ENCODE peak calls at places on chromosomes 7 and 10, in eight cellular contexts. F is GM20000, W is fibroblast of the aortic adventitia, V is heart right ventricle, H is colonic mucosa, M is natural killer cell, K is ovary, A is PC-3. P is an unnamed sample.

GRCh38 chr10:97796651-97797050 is 24.9 kb upstream of the SFRP5 start:
- DNase-seq in F (no peak), A (no peak), V (no peak), W (no peak), K (no peak), H (no peak), M (no peak), P (no peak)

GRCh38 chr7:158411232-158411950 is 176.2 kb downstream of the PTPRN2 start:
- DNase-seq in K (no peak), M (no peak), H (no peak), V (no peak), A (no peak), F (no peak), W (no peak), P (no peak)

GRCh38 chr10:132470306-132471124 is 67.1 kb upstream of the INPP5A start:
- DNase-seq in F (no peak), V (no peak), A (no peak), M (no peak), K (no peak), W (no peak), H (no peak), P (no peak)

GRCh38 chr7:2306688-2307087 is 7.6 kb downstream of the SNX8 start:
- DNase-seq in W (no peak), V (no peak), K (no peak), M (no peak), A (no peak), H (no peak), F (peak; percentile 3), P (peak; percentile 78)

GRCh38 chr10:50310560-50311174 is 59.4 kb upstream of the ASAH2 start:
- DNase-seq in H (peak; percentile 41), F (no peak), A (peak; percentile 84), K (no peak), M (no peak), W (no peak), V (no peak), P (peak; percentile 43)

GRCh38 chr7:41287559-41288335 is 415.1 kb downstream of the INHBA start:
- DNase-seq in K (no peak), F (no peak), H (no peak), A (no peak), M (no peak), V (no peak), W (peak; percentile 36), P (no peak)

GRCh38 chr7:74029094-74029785 is 1.3 kb downstream of the ELN start:
- DNase-seq in H (no peak), W (no peak), A (no peak), K (no peak), M (no peak), F (no peak), V (no peak), P (no peak)

GRCh38 chr7:142873281-142873784 is 12.2 kb downstream of the TRPV6 start:
- DNase-seq in M (no peak), V (no peak), A (peak; percentile 27), H (no peak), K (no peak), W (peak; percentile 7), F (peak; percentile 60), P (no peak)

GRCh38 chr7:50837965-50838364 is 55.3 kb upstream of the GRB10 start:
- DNase-seq in H (no peak), W (peak; percentile 73), A (peak; percentile 97), M (no peak), F (no peak), V (no peak), K (no peak), P (peak; percentile 96)

GRCh38 chr7:158098125-158099030 is 489.2 kb downstream of the PTPRN2 start:
- DNase-seq in V (no peak), F (no peak), W (no peak), H (no peak), A (no peak), M (no peak), K (no peak), P (no peak)

GRCh38 chr10:110216942-110217341 is 9.5 kb downstream of the MXI1 start:
- DNase-seq in F (no peak), K (no peak), V (no peak), W (peak; percentile 49), A (no peak), M (no peak), H (no peak), P (no peak)

GRCh38 chr7:11557627-11558026 is 274.4 kb downstream of the THSD7A start:
- DNase-seq in H (peak; percentile 29), A (peak; percentile 48), K (no peak), F (peak; percentile 29), V (no peak), W (no peak), M (no peak), P (peak; percentile 78)

GRCh38 chr10:48400129-48400849 is 93.8 kb downstream of the MAPK8 start:
- DNase-seq in M (no peak), V (no peak), K (no peak), H (no peak), A (peak; percentile 46), F (no peak), W (no peak), P (peak; percentile 52)

GRCh38 chr7:28759373-28760013 is 198.6 kb downstream of the TRIL start:
- DNase-seq in A (no peak), H (no peak), M (no peak), F (no peak), W (no peak), K (no peak), V (no peak), P (no peak)

GRCh38 chr7:33853361-33854062 is 51.8 kb upstream of the BMPER start:
- DNase-seq in A (no peak), K (no peak), V (no peak), M (no peak), F (no peak), H (no peak), W (peak; percentile 89), P (no peak)

DNA sequence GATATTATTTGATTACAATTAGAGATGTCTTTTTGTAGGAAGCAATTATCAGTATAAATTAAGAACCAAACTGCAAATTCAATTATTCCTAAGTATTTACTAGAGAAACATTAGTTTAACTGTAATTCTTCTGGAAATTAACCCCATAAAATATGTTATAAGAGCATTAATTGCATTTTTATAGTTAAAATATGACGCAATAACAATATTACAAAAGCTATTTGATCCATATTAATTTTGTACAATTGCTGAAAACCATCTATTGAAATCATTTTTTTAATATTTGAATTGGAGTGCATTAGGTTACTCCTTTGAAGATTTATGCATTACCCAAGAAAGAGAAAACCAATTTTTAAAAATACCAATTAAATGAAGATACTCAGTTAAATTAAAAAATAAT is 254.8 kb upstream of the LRRTM3 start:
- DNase-seq in W (no peak), F (no peak), A (no peak), H (no peak), V (no peak), K (no peak), M (no peak), P (no peak)
- TF ChIP-seq CTCF in W (no peak), F (no peak), A (no peak), H (no peak), V (no peak), K (no peak), M (no peak), P (no peak)

DNA sequence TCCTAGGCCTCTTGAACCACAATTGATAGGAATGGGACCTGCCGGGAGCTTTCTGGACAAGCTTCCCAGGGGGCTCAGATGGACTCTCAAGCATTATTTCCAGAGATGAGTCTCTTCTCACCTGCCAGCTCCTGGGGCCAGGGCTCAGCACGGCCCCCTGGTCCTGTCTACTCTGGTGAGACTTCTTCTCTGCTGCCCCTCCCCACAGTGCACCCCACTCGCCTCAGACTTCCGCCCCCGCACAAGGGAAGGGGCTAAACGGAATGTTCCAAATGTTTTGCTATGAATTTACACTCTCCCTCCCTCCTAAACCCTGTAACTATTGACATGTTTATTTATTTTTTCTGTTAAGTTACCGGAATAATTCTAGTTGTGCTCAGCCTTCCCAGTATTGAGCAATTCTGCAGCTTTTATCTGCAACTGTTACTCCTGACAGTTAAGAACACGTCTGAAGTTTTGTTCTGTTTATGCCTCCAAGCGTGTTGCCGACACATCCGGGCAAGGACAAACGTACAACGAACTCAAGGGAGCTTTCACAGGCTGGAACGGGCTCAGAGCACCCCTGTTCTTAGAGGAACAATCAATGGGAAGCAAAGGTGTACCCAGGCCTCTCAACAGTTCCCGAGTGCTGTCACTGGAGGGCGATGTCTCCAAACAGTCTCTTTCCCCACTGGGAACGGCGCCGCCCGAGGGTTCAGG is 55.2 kb downstream of the FHIP2A start:
- DNase-seq in M (no peak), V (peak; percentile 64), W (peak; percentile 54), K (peak; percentile 73), F (peak; percentile 73), A (peak; percentile 68), H (peak; percentile 70), P (peak; percentile 84)
- TF ChIP-seq CTCF in M (no peak), V (peak; percentile 71), W (peak; percentile 78), K (peak; percentile 64), F (peak; percentile 68), A (peak; percentile 77), H (peak; percentile 63), P (peak; percentile 94)

GRCh38 chr7:19470031-19470430 is 238.8 kb downstream of the POLR1F start:
- DNase-seq in A (no peak), V (no peak), F (no peak), K (no peak), M (no peak), H (no peak), W (peak; percentile 20), P (no peak)
- TF ChIP-seq CTCF in A (no peak), V (no peak), F (no peak), K (no peak), M (no peak), H (no peak), W (no peak), P (no peak)

GRCh38 chr10:26860026-26860541 is 674 bp downstream of the ABI1 start:
- DNase-seq in V (peak; percentile 62), H (peak; percentile 66), A (peak; percentile 57), W (peak; percentile 69), K (peak; percentile 48), M (peak; percentile 79), F (peak; percentile 25), P (peak; percentile 91)

GRCh38 chr10:26859241-26860025 is 1.3 kb downstream of the ABI1 start:
- DNase-seq in A (no peak), W (peak; percentile 27), M (no peak), F (no peak), K (no peak), H (no peak), V (no peak), P (no peak)

GRCh38 chr10:26858707-26859034 is 2.1 kb downstream of the ABI1 start:
- DNase-seq in W (peak; percentile 24), K (no peak), H (no peak), V (no peak), A (peak; percentile 11), F (no peak), M (no peak), P (peak; percentile 94)

GRCh38 chr10:26860542-26861325 is at the start of gene ABI1:
- DNase-seq in V (peak; percentile 98), H (peak; percentile 98), W (peak; percentile 99), A (peak; percentile 96), K (peak; percentile 96), F (peak; percentile 96), M (peak; percentile 92), P (peak; percentile 98)

DNA sequence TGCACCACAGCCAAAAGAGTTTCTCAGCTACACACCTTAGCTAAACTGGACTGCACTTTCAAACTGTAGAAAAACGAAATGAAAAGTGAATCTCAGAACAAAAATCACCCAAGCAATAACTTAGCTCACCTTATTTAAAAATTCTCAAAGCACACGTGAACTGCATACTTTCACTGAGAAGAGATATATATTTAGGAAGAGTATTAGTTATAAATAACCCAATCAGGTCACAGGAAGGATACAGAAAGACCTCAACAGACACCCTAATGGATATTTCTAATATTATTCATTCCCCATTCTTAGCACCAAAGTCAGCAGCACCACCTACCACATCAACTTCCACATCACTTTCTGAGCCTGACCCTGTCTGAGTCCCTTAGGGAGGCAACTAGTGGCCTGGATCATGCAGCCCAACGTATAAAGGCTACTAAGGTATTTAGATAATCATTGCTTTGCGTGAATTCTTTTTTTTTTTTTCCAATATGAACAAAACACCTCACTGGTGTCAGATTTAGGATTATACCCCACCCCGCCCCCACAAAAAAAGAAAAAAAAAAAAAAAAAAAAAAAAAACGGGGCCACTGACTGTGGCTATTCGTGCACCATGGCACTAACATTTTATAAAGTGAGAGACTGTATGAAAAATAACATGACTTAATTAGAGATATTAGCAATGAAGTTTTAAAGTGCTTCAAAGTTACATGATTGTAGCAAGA is 2.6 kb downstream of the ABI1 start:
- DNase-seq in H (no peak), M (no peak), V (no peak), F (peak; percentile 33), W (peak; percentile 14), A (no peak), K (no peak), P (peak; percentile 53)
- TF ChIP-seq CTCF in H (no peak), M (no peak), V (no peak), F (no peak), W (no peak), A (no peak), K (no peak), P (no peak)